ENCODE peak calls at places on chromosomes 2 and 18, in nine cellular contexts. A, X, N, Y, B, U, M, Q and J are unnamed samples.

GRCh38 chr2:191864623-191865521 is 18.0 kb upstream of the CAVIN2 start:
- DNase-seq in Q (no peak), B (no peak), U (no peak), X (no peak), Y (no peak), A (no peak), M (no peak), N (peak), J (no peak)

GRCh38 chr18:54254265-54254758 is 15.0 kb upstream of the POLI start:
- DNase-seq in X (no peak), B (no peak), A (peak), U (no peak), M (no peak), N (peak), Y (no peak), Q (no peak), J (no peak)

GRCh38 chr2:231680284-231680991 is 27.9 kb upstream of the PTMA start:
- DNase-seq in Y (no peak), B (no peak), M (no peak), A (peak), Q (no peak), U (peak), X (no peak), N (no peak), J (no peak)

GRCh38 chr2:127586136-127586535 is 50.7 kb downstream of the MYO7B start:
- DNase-seq in Q (no peak), Y (no peak), A (no peak), M (no peak), B (no peak), X (no peak), N (no peak), U (no peak), J (no peak)

GRCh38 chr2:241813806-241814570 is 5.0 kb downstream of the NEU4 start:
- DNase-seq in M (no peak), N (no peak), Q (no peak), U (no peak), Y (no peak), A (no peak), X (no peak), B (no peak), J (no peak)

GRCh38 chr18:42274488-42275137 is 319.6 kb downstream of the PIK3C3 start:
- DNase-seq in Y (no peak), M (no peak), Q (no peak), N (peak), X (no peak), A (no peak), U (peak), B (no peak), J (no peak)

GRCh38 chr2:150669492-150669891 is 182.0 kb upstream of the RND3 start:
- DNase-seq in B (no peak), N (no peak), U (no peak), X (no peak), Q (no peak), A (no peak), Y (no peak), M (no peak), J (no peak)

GRCh38 chr2:174964404-174964803 is 40.8 kb downstream of the CHN1 start:
- DNase-seq in A (no peak), Q (no peak), N (no peak), U (peak), X (no peak), B (no peak), M (no peak), Y (no peak), J (no peak)

GRCh38 chr2:9897331-9897737 is 54.1 kb downstream of the TAF1B start:
- DNase-seq in M (peak), Q (peak), X (no peak), N (peak), Y (peak), U (peak), B (peak), A (peak), J (peak)

GRCh38 chr2:24969784-24970183 is 2.0 kb downstream of the DNAJC27 start:
- DNase-seq in B (no peak), M (no peak), X (no peak), A (no peak), Q (no peak), N (peak), U (no peak), Y (no peak), J (no peak)

GRCh38 chr2:102059151-102059550 is 67.4 kb downstream of the IL1R2 start:
- DNase-seq in Q (no peak), M (no peak), A (no peak), X (no peak), B (no peak), U (no peak), Y (no peak), N (no peak), J (no peak)

GRCh38 chr2:150860301-150860700 is 372.8 kb upstream of the RND3 start:
- DNase-seq in U (no peak), X (no peak), Q (no peak), A (no peak), N (no peak), B (no peak), Y (peak), M (no peak), J (no peak)

GRCh38 chr2:130846686-130847375 is 10.1 kb downstream of the ARHGEF4 start:
- DNase-seq in Y (no peak), B (no peak), A (no peak), X (no peak), Q (no peak), N (peak), M (no peak), U (no peak), J (no peak)

GRCh38 chr2:69514836-69515235 is 77.6 kb upstream of the NFU1 start:
- DNase-seq in Q (no peak), X (no peak), U (no peak), B (no peak), A (no peak), M (no peak), N (peak), Y (no peak), J (no peak)

GRCh38 chr2:237427807-237428506 is 14.0 kb upstream of the COL6A3 start:
- DNase-seq in X (no peak), A (no peak), N (no peak), M (peak), Q (no peak), B (no peak), U (no peak), Y (no peak), J (no peak)

GRCh38 chr2:239006886-239007285 is 159.0 kb downstream of the TWIST2 start:
- DNase-seq in U (no peak), B (no peak), Q (no peak), N (peak), X (no peak), M (no peak), Y (no peak), A (peak), J (no peak)

GRCh38 chr2:48707466-48707865 is 48.1 kb downstream of the LHCGR start:
- DNase-seq in Q (no peak), Y (no peak), B (no peak), X (peak), M (no peak), U (no peak), A (no peak), N (peak), J (no peak)

GRCh38 chr2:46565364-46565763 is 86.0 kb downstream of the TMEM247 start:
- DNase-seq in M (no peak), N (no peak), A (no peak), Y (no peak), X (no peak), B (no peak), U (no peak), Q (no peak), J (no peak)

GRCh38 chr18:47204908-47205522 is 28.9 kb upstream of the IER3IP1 start:
- DNase-seq in Y (peak), U (peak), B (no peak), X (peak), N (peak), A (peak), M (no peak), Q (no peak), J (no peak)

GRCh38 chr2:168189835-168190426 is 57.5 kb downstream of the STK39 start:
- DNase-seq in U (no peak), Y (no peak), N (peak), B (no peak), X (no peak), A (no peak), M (no peak), Q (peak), J (no peak)

GRCh38 chr18:38611036-38611964 is 1045.7 kb upstream of the CELF4 start:
- DNase-seq in U (no peak), Y (no peak), X (no peak), A (no peak), M (peak), Q (no peak), B (no peak), N (no peak), J (no peak)

GRCh38 chr18:55861266-55861665 is 273.3 kb upstream of the TCF4 start:
- DNase-seq in Q (peak), Y (peak), U (peak), B (no peak), X (no peak), N (peak), M (no peak), A (no peak), J (no peak)

GRCh38 chr2:74816540-74817331 is 17.2 kb upstream of the HK2 start:
- DNase-seq in B (no peak), M (no peak), X (no peak), Q (no peak), U (peak), Y (no peak), N (no peak), A (no peak), J (no peak)

GRCh38 chr18:66560092-66560491 is 43.8 kb downstream of the CDH19 start:
- DNase-seq in A (peak), B (peak), Y (peak), M (no peak), N (no peak), U (peak), X (no peak), Q (no peak), J (no peak)

GRCh38 chr2:196840171-196840570 is 31.0 kb upstream of the C2orf66 start:
- DNase-seq in B (no peak), X (no peak), Y (no peak), N (no peak), U (no peak), M (no peak), A (no peak), Q (no peak), J (no peak)

GRCh38 chr18:23263551-23264235 is 128.4 kb downstream of the CABLES1 start:
- DNase-seq in B (no peak), Q (no peak), Y (no peak), A (no peak), X (no peak), U (no peak), M (no peak), N (no peak), J (no peak)

GRCh38 chr18:59929621-59930295 is 30.0 kb downstream of the PMAIP1 start:
- DNase-seq in Q (no peak), X (no peak), N (peak), A (no peak), M (no peak), B (no peak), Y (no peak), U (no peak), J (no peak)

GRCh38 chr18:77058186-77058847 is 74.3 kb downstream of the MBP start:
- DNase-seq in M (no peak), Q (no peak), Y (no peak), B (no peak), A (no peak), U (no peak), X (no peak), N (no peak), J (no peak)

GRCh38 chr2:167127135-167127534 is 238.9 kb downstream of the XIRP2 start:
- DNase-seq in U (no peak), N (peak), M (no peak), X (no peak), A (no peak), Q (no peak), Y (peak), B (no peak), J (no peak)

GRCh38 chr2:158048327-158048726 is 53.3 kb upstream of the UPP2 start:
- DNase-seq in Y (no peak), M (no peak), N (no peak), A (no peak), X (no peak), Q (no peak), U (no peak), B (no peak), J (no peak)

GRCh38 chr2:189363559-189363958 is 77.7 kb upstream of the WDR75 start:
- DNase-seq in M (no peak), Q (no peak), B (no peak), X (no peak), A (peak), N (peak), Y (no peak), U (no peak), J (no peak)

GRCh38 chr2:157355618-157356017 is 30.0 kb upstream of the ERMN start:
- DNase-seq in Y (no peak), B (no peak), X (no peak), Q (no peak), M (no peak), U (no peak), A (no peak), N (peak), J (no peak)

GRCh38 chr18:43277164-43277600 is at the start of gene SYT4:
- DNase-seq in U (peak), X (no peak), M (no peak), A (no peak), N (peak), B (peak), Q (no peak), Y (peak), J (no peak)

GRCh38 chr18:74040459-74041332 is 106.9 kb downstream of the FBXO15 start:
- DNase-seq in N (peak), M (peak), A (peak), Q (no peak), U (peak), B (no peak), X (peak), Y (peak), J (no peak)

GRCh38 chr2:74577448-74577847 is 22.9 kb downstream of the DOK1 start:
- DNase-seq in B (no peak), X (no peak), N (peak), Y (no peak), U (no peak), M (no peak), Q (no peak), A (no peak), J (no peak)